ENCODE peak calls at places on chromosomes 11 and 22, in seven cellular contexts. One of them, this sample, is unnamed.

GRCh38 chr22:39556970-39557811 is 13.4 kb upstream of the CACNA1I start:
- DNase-seq in amniotic stem cell: no peak
- DNase-seq in stimulated activated naive CD8-positive, alpha-beta T cell treated with anti-CD3 and anti-CD28 coated beads, Interleukin-15, Interleukin-2, amounts not matched to agents 100 U/mL and 50 U/mL, for 24 hours: peak
- DNase-seq in retinal pigment epithelial cell: no peak
- DNase-seq in HS-27A: no peak
- DNase-seq in SW 1271: no peak
- DNase-seq in anterior cingulate cortex: peak
- DNase-seq in this sample: no peak

GRCh38 chr11:118910309-118911112 is 15.2 kb downstream of the BCL9L start:
- DNase-seq in HS-27A: no peak
- DNase-seq in stimulated activated naive CD8-positive, alpha-beta T cell treated with anti-CD3 and anti-CD28 coated beads, Interleukin-15, Interleukin-2, amounts not matched to agents 100 U/mL and 50 U/mL, for 24 hours: no peak
- DNase-seq in retinal pigment epithelial cell: peak
- DNase-seq in SW 1271: peak
- DNase-seq in anterior cingulate cortex: peak
- DNase-seq in amniotic stem cell: peak
- DNase-seq in this sample: peak

GRCh38 chr11:8810331-8811301 is 100.4 kb upstream of the AKIP1 start:
- DNase-seq in amniotic stem cell: peak
- DNase-seq in SW 1271: no peak
- DNase-seq in HS-27A: peak
- DNase-seq in anterior cingulate cortex: peak
- DNase-seq in stimulated activated naive CD8-positive, alpha-beta T cell treated with anti-CD3 and anti-CD28 coated beads, Interleukin-15, Interleukin-2, amounts not matched to agents 100 U/mL and 50 U/mL, for 24 hours: peak
- DNase-seq in retinal pigment epithelial cell: peak
- DNase-seq in this sample: peak

GRCh38 chr22:46146329-46146728 is 4.0 kb upstream of the PPARA start:
- DNase-seq in retinal pigment epithelial cell: no peak
- DNase-seq in HS-27A: no peak
- DNase-seq in amniotic stem cell: no peak
- DNase-seq in anterior cingulate cortex: no peak
- DNase-seq in SW 1271: no peak
- DNase-seq in stimulated activated naive CD8-positive, alpha-beta T cell treated with anti-CD3 and anti-CD28 coated beads, Interleukin-15, Interleukin-2, amounts not matched to agents 100 U/mL and 50 U/mL, for 24 hours: no peak
- DNase-seq in this sample: no peak

GRCh38 chr11:134527382-134528243 is 115.6 kb upstream of the B3GAT1 start:
- DNase-seq in stimulated activated naive CD8-positive, alpha-beta T cell treated with anti-CD3 and anti-CD28 coated beads, Interleukin-15, Interleukin-2, amounts not matched to agents 100 U/mL and 50 U/mL, for 24 hours: no peak
- DNase-seq in retinal pigment epithelial cell: no peak
- DNase-seq in anterior cingulate cortex: no peak
- DNase-seq in amniotic stem cell: no peak
- DNase-seq in SW 1271: no peak
- DNase-seq in HS-27A: no peak
- DNase-seq in this sample: no peak

GRCh38 chr11:30406978-30407762 is 84.3 kb downstream of the ARL14EP start:
- DNase-seq in stimulated activated naive CD8-positive, alpha-beta T cell treated with anti-CD3 and anti-CD28 coated beads, Interleukin-15, Interleukin-2, amounts not matched to agents 100 U/mL and 50 U/mL, for 24 hours: no peak
- DNase-seq in amniotic stem cell: no peak
- DNase-seq in SW 1271: no peak
- DNase-seq in retinal pigment epithelial cell: no peak
- DNase-seq in HS-27A: no peak
- DNase-seq in anterior cingulate cortex: no peak
- DNase-seq in this sample: no peak

GRCh38 chr11:43285826-43286225 is 26.0 kb upstream of the API5 start:
- DNase-seq in SW 1271: no peak
- DNase-seq in HS-27A: no peak
- DNase-seq in amniotic stem cell: no peak
- DNase-seq in stimulated activated naive CD8-positive, alpha-beta T cell treated with anti-CD3 and anti-CD28 coated beads, Interleukin-15, Interleukin-2, amounts not matched to agents 100 U/mL and 50 U/mL, for 24 hours: no peak
- DNase-seq in retinal pigment epithelial cell: no peak
- DNase-seq in anterior cingulate cortex: no peak
- DNase-seq in this sample: no peak

GRCh38 chr11:14642873-14643696 is 519 bp upstream of the PDE3B start:
- DNase-seq in retinal pigment epithelial cell: no peak
- DNase-seq in stimulated activated naive CD8-positive, alpha-beta T cell treated with anti-CD3 and anti-CD28 coated beads, Interleukin-15, Interleukin-2, amounts not matched to agents 100 U/mL and 50 U/mL, for 24 hours: peak
- DNase-seq in amniotic stem cell: no peak
- DNase-seq in anterior cingulate cortex: peak
- DNase-seq in SW 1271: no peak
- DNase-seq in HS-27A: no peak
- DNase-seq in this sample: no peak

GRCh38 chr11:23995891-23996290 is 501.0 kb upstream of the LUZP2 start:
- DNase-seq in amniotic stem cell: no peak
- DNase-seq in SW 1271: no peak
- DNase-seq in HS-27A: no peak
- DNase-seq in anterior cingulate cortex: no peak
- DNase-seq in retinal pigment epithelial cell: peak
- DNase-seq in stimulated activated naive CD8-positive, alpha-beta T cell treated with anti-CD3 and anti-CD28 coated beads, Interleukin-15, Interleukin-2, amounts not matched to agents 100 U/mL and 50 U/mL, for 24 hours: no peak
- DNase-seq in this sample: no peak

GRCh38 chr11:102564110-102564509 is 33.6 kb upstream of the MMP7 start:
- DNase-seq in amniotic stem cell: no peak
- DNase-seq in stimulated activated naive CD8-positive, alpha-beta T cell treated with anti-CD3 and anti-CD28 coated beads, Interleukin-15, Interleukin-2, amounts not matched to agents 100 U/mL and 50 U/mL, for 24 hours: no peak
- DNase-seq in retinal pigment epithelial cell: peak
- DNase-seq in HS-27A: peak
- DNase-seq in SW 1271: peak
- DNase-seq in anterior cingulate cortex: no peak
- DNase-seq in this sample: no peak

GRCh38 chr11:71446942-71447688 is 1.1 kb downstream of the DHCR7 start:
- DNase-seq in amniotic stem cell: no peak
- DNase-seq in SW 1271: peak
- DNase-seq in retinal pigment epithelial cell: no peak
- DNase-seq in anterior cingulate cortex: no peak
- DNase-seq in stimulated activated naive CD8-positive, alpha-beta T cell treated with anti-CD3 and anti-CD28 coated beads, Interleukin-15, Interleukin-2, amounts not matched to agents 100 U/mL and 50 U/mL, for 24 hours: no peak
- DNase-seq in HS-27A: no peak
- DNase-seq in this sample: no peak

GRCh38 chr11:78195917-78196545 is 7.3 kb downstream of the USP35 start:
- DNase-seq in anterior cingulate cortex: no peak
- DNase-seq in SW 1271: no peak
- DNase-seq in HS-27A: no peak
- DNase-seq in amniotic stem cell: no peak
- DNase-seq in retinal pigment epithelial cell: no peak
- DNase-seq in stimulated activated naive CD8-positive, alpha-beta T cell treated with anti-CD3 and anti-CD28 coated beads, Interleukin-15, Interleukin-2, amounts not matched to agents 100 U/mL and 50 U/mL, for 24 hours: no peak
- DNase-seq in this sample: no peak

GRCh38 chr11:72227316-72228228 is 3.0 kb downstream of the INPPL1 start:
- DNase-seq in stimulated activated naive CD8-positive, alpha-beta T cell treated with anti-CD3 and anti-CD28 coated beads, Interleukin-15, Interleukin-2, amounts not matched to agents 100 U/mL and 50 U/mL, for 24 hours: no peak
- DNase-seq in HS-27A: no peak
- DNase-seq in anterior cingulate cortex: peak
- DNase-seq in amniotic stem cell: no peak
- DNase-seq in retinal pigment epithelial cell: no peak
- DNase-seq in SW 1271: no peak
- DNase-seq in this sample: no peak

GRCh38 chr11:90737328-90738050 is 514.6 kb upstream of the CHORDC1 start:
- DNase-seq in anterior cingulate cortex: no peak
- DNase-seq in retinal pigment epithelial cell: no peak
- DNase-seq in amniotic stem cell: no peak
- DNase-seq in SW 1271: no peak
- DNase-seq in HS-27A: no peak
- DNase-seq in stimulated activated naive CD8-positive, alpha-beta T cell treated with anti-CD3 and anti-CD28 coated beads, Interleukin-15, Interleukin-2, amounts not matched to agents 100 U/mL and 50 U/mL, for 24 hours: no peak
- DNase-seq in this sample: no peak